ENCODE peak calls at places on chromosomes 2 and 18, in six cellular contexts. M is GM23248, V is iPS DF 6.9, B is mammary epithelial cell, W is heart left ventricle, H is stomach. Z is an unnamed sample.
A peak's percentile ranks its signal among the peaks of the same experiment; 100 is the strongest.

GRCh38 chr2:235951980-235952379 is 216.2 kb downstream of the GBX2 start:
- DNase-seq in M (no peak), V (no peak), B (peak; percentile 64), W (no peak), H (no peak), Z (no peak)

GRCh38 chr18:21361297-21361880 is 119.4 kb downstream of the GREB1L start:
- DNase-seq in M (peak; percentile 9), V (no peak), B (no peak), W (no peak), H (no peak), Z (no peak)

GRCh38 chr2:69946351-69947077 is 14.9 kb downstream of the ASPRV1 start:
- DNase-seq in M (peak; percentile 63), V (no peak), B (peak; percentile 89), W (no peak), H (peak; percentile 38), Z (no peak)

GRCh38 chr18:78168526-78168925 is 811.1 kb upstream of the SALL3 start:
- DNase-seq in M (no peak), V (no peak), B (no peak), W (no peak), H (no peak), Z (no peak)

GRCh38 chr2:221434155-221434554 is 137.9 kb downstream of the EPHA4 start:
- DNase-seq in M (no peak), V (no peak), B (peak; percentile 61), W (no peak), H (no peak), Z (no peak)

GRCh38 chr2:128324008-128324896 is 5.6 kb upstream of the HS6ST1 start:
- DNase-seq in M (no peak), V (no peak), B (no peak), W (peak; percentile 16), H (peak; percentile 24), Z (no peak)

GRCh38 chr2:164523026-164523425 is 98.3 kb downstream of the GRB14 start:
- DNase-seq in M (peak; percentile 56), V (no peak), B (no peak), W (no peak), H (no peak), Z (no peak)

GRCh38 chr2:215374002-215374401 is 61.9 kb downstream of the FN1 start:
- DNase-seq in M (no peak), V (no peak), B (no peak), W (no peak), H (no peak), Z (no peak)

GRCh38 chr2:26469092-26469710 is 8.7 kb downstream of the OTOF start:
- DNase-seq in M (peak; percentile 45), V (peak; percentile 71), B (peak; percentile 45), W (no peak), H (peak; percentile 72), Z (no peak)

GRCh38 chr18:76538846-76539245 is 43.8 kb upstream of the ZNF516 start:
- DNase-seq in M (no peak), V (no peak), B (no peak), W (no peak), H (no peak), Z (no peak)

GRCh38 chr18:11095211-11095610 is 54.2 kb downstream of the PIEZO2 start:
- DNase-seq in M (no peak), V (no peak), B (no peak), W (no peak), H (no peak), Z (no peak)

GRCh38 chr18:11096411-11096810 is 53.0 kb downstream of the PIEZO2 start:
- DNase-seq in M (no peak), V (no peak), B (no peak), W (no peak), H (no peak), Z (no peak)

GRCh38 chr18:11089931-11090715 is 59.2 kb downstream of the PIEZO2 start:
- DNase-seq in M (no peak), V (no peak), B (no peak), W (no peak), H (no peak), Z (no peak)

GRCh38 chr18:11095674-11096293 is 53.6 kb downstream of the PIEZO2 start:
- DNase-seq in M (no peak), V (no peak), B (no peak), W (no peak), H (no peak), Z (no peak)

GRCh38 chr18:11091746-11092145 is 57.6 kb downstream of the PIEZO2 start:
- DNase-seq in M (no peak), V (no peak), B (no peak), W (no peak), H (no peak), Z (no peak)
- H3K27ac ChIP-seq in M (no peak overlapping the region), V (no peak overlapping the region), B (no peak overlapping the region), W (no peak overlapping the region), H (no peak overlapping the region), Z (no peak overlapping the region)

GRCh38 chr2:42127425-42128424 is 41.4 kb upstream of the EML4 start:
- DNase-seq in M (no peak), V (no peak), B (peak; percentile 70), W (no peak), H (no peak), Z (no peak)
- H3K27ac ChIP-seq in M (no peak overlapping the region), V (no peak overlapping the region), B (peak overlapping the region; percentile 23), W (no peak overlapping the region), H (peak overlapping the region; percentile 52), Z (no peak overlapping the region)

GRCh38 chr2:189797902-189798301 is 13.7 kb downstream of the PMS1 start:
- DNase-seq in M (no peak), V (no peak), B (no peak), W (no peak), H (no peak), Z (no peak)
- H3K27ac ChIP-seq in M (no peak overlapping the region), V (no peak overlapping the region), B (no peak overlapping the region), W (no peak overlapping the region), H (no peak overlapping the region), Z (peak overlapping the region; percentile 29)

GRCh38 chr2:226649201-226649600 is 150.4 kb downstream of the IRS1 start:
- DNase-seq in M (no peak), V (no peak), B (no peak), W (no peak), H (no peak), Z (no peak)
- H3K27ac ChIP-seq in M (peak overlapping the region; percentile 80), V (peak overlapping the region; percentile 97), B (peak overlapping the region; percentile 60), W (peak overlapping the region; percentile 79), H (peak overlapping the region; percentile 86), Z (peak overlapping the region; percentile 76)

GRCh38 chr2:62426005-62426912 is 79.7 kb downstream of the TMEM17 start:
- DNase-seq in M (no peak), V (no peak), B (no peak), W (no peak), H (no peak), Z (peak; percentile 16)
- H3K27ac ChIP-seq in M (no peak overlapping the region), V (no peak overlapping the region), B (no peak overlapping the region), W (no peak overlapping the region), H (no peak overlapping the region), Z (no peak overlapping the region)

DNA sequence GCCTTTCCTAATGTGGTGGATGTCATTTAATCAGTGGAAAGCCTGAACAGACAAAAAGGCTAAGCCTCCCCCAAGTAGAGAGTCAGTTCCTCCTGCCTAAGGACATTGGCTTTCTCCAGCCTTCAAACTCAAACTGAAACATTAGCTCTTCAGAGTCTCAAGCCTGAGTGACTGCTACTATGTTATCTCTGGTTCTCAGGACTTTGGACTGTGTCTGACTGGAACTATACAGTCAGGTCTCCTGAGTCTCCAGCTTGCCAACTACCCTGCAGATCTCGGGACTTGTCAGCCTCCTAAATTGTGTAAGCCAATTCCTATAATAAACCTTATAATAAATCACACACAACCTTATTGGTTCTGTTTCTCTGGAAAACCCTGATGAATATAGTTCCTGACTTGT is 12.6 kb downstream of the HYCC2 start:
- DNase-seq in M (no peak), V (no peak), B (no peak), W (no peak), H (no peak), Z (no peak)
- H3K27ac ChIP-seq in M (no peak overlapping the region), V (no peak overlapping the region), B (no peak overlapping the region), W (no peak overlapping the region), H (peak overlapping the region; percentile 9), Z (no peak overlapping the region)

GRCh38 chr2:218125626-218126080 is at the start of gene CXCR2:
- DNase-seq in M (no peak), V (no peak), B (peak; percentile 24), W (peak; percentile 32), H (no peak), Z (no peak)
- H3K27ac ChIP-seq in M (no peak within 1 kb of the TSS), V (no peak within 1 kb of the TSS), B (no peak within 1 kb of the TSS), W (no peak within 1 kb of the TSS), H (no peak within 1 kb of the TSS), Z (no peak within 1 kb of the TSS)

DNA sequence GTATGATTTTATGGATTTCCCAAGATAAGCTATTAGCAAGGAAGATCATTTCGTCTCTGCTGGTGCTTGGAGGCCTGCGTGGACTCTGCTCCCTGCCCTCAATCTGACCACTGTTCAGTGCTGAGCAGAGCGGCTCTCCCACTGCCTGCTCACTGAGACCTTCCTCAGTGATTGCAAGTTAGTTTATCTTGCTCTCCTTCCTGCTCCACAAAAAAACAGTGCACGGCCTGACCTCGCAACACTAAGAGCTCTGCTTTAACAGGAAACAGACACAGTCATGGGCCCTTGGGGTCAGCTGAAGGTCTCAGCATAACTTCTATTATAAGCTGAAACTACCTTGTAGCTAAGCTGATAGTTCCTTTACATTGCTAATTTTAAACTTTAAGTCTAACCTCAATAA is 53.1 kb downstream of the PRELID3A start:
- DNase-seq in M (no peak), V (no peak), B (no peak), W (no peak), H (no peak), Z (no peak)
- H3K27ac ChIP-seq in M (no peak overlapping the region), V (no peak overlapping the region), B (no peak overlapping the region), W (peak overlapping the region; percentile 37), H (no peak overlapping the region), Z (no peak overlapping the region)

DNA sequence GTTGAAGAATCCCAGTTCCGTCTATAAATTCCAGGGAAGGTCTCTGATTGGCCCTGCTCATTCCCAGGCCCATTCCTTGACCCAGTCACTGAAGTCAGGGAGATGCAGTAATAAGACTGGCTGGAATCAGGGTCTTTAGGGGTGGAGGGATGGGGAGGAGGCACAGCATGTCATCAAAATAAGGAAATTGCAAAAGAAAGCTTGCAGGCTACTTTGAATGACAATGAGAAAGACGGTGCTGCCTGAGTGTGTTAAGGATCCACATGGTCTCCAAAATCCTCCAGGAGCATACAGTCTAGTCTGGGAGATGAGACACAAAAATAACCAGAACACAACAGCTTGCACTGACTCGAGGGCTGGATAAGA is 2.0 kb upstream of the DES start:
- DNase-seq in M (no peak), V (no peak), B (no peak), W (no peak), H (no peak), Z (no peak)
- H3K27ac ChIP-seq in M (no peak overlapping the region), V (no peak overlapping the region), B (no peak overlapping the region), W (peak overlapping the region; percentile 99), H (peak overlapping the region; percentile 69), Z (peak overlapping the region; percentile 100)

Z was measured in gastrocnemius medialis.